ENCODE peak calls at places on chromosomes 16 and 17, in nine cellular contexts. K, S, G, T, R, H, F, L and Z are unnamed samples.

GRCh38 chr17:22694362-22695227 is 1002.3 kb downstream of the KCNJ18 start:
- DNase-seq in K (no peak), S (no peak), G (no peak), T (no peak), R (no peak), H (no peak), F (no peak), L (no peak), Z (no peak)

GRCh38 chr17:74972107-74972972 is at the start of gene HID1:
- DNase-seq in K (peak), S (no peak), G (peak), T (peak), R (no peak), H (no peak), F (no peak), L (peak), Z (no peak)

GRCh38 chr16:23121024-23121423 is 28.2 kb downstream of the USP31 start:
- DNase-seq in K (no peak), S (no peak), G (no peak), T (peak), R (peak), H (no peak), F (no peak), L (no peak), Z (no peak)

GRCh38 chr17:68834328-68834836 is 120.8 kb downstream of the ABCA8 start:
- DNase-seq in K (no peak), S (no peak), G (no peak), T (no peak), R (no peak), H (no peak), F (no peak), L (no peak), Z (no peak)

GRCh38 chr17:39619786-39620101 is 7.0 kb upstream of the PPP1R1B start:
- DNase-seq in K (no peak), S (no peak), G (no peak), T (no peak), R (no peak), H (no peak), F (no peak), L (no peak), Z (no peak)

GRCh38 chr17:17564323-17564722 is 27.2 kb downstream of the PEMT start:
- DNase-seq in K (no peak), S (no peak), G (no peak), T (no peak), R (no peak), H (no peak), F (no peak), L (no peak), Z (no peak)

GRCh38 chr17:11795906-11796305 is 197.6 kb downstream of the DNAH9 start:
- DNase-seq in K (no peak), S (no peak), G (no peak), T (no peak), R (no peak), H (no peak), F (no peak), L (no peak), Z (no peak)

GRCh38 chr17:49910094-49910857 is 58.7 kb upstream of the DLX4 start:
- DNase-seq in K (no peak), S (no peak), G (no peak), T (peak), R (peak), H (peak), F (no peak), L (no peak), Z (no peak)

GRCh38 chr17:82302498-82302963 is 14.9 kb downstream of the CD7 start:
- DNase-seq in K (no peak), S (no peak), G (peak), T (no peak), R (no peak), H (no peak), F (no peak), L (peak), Z (no peak)

GRCh38 chr16:69906838-69907301 is 44.3 kb upstream of the CLEC18A start:
- DNase-seq in K (no peak), S (peak), G (no peak), T (no peak), R (no peak), H (peak), F (peak), L (no peak), Z (peak)

GRCh38 chr17:2388705-2389099 is 12.2 kb downstream of the MNT start:
- DNase-seq in K (no peak), S (no peak), G (no peak), T (peak), R (no peak), H (no peak), F (no peak), L (peak), Z (no peak)

GRCh38 chr17:1762906-1763829 is 1.3 kb downstream of the SERPINF1 start:
- DNase-seq in K (peak), S (no peak), G (no peak), T (peak), R (no peak), H (peak), F (peak), L (no peak), Z (peak)

GRCh38 chr16:64470916-64471315 is 650.9 kb downstream of the CDH11 start:
- DNase-seq in K (no peak), S (no peak), G (no peak), T (no peak), R (no peak), H (peak), F (no peak), L (no peak), Z (no peak)

GRCh38 chr16:21184834-21185233 is 26.4 kb downstream of the LDAF1 start:
- DNase-seq in K (no peak), S (no peak), G (no peak), T (no peak), R (peak), H (no peak), F (no peak), L (no peak), Z (no peak)

GRCh38 chr17:82648761-82649474 is 674 bp upstream of the WDR45B start:
- DNase-seq in K (no peak), S (no peak), G (peak), T (peak), R (no peak), H (no peak), F (no peak), L (peak), Z (no peak)

DNA sequence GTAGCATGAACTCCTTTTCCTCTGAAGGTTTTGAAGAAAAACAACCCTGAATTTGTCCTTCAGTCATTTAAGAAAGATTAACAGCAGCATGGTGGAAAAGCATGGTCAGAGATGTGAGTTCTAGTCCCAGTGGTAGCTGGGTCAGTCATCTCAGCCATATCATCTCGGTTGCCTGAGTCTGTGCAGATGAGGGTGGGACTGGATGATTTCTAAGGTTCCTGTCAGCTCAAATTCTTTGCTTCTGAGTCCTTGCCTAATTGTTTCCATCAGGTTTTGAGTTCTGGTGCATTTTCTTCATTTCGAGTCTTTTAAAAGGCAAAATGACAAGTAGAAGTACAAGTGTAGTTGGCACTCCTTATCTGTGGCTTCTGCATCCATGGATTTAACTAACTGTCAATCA is 63.9 kb downstream of the TNRC6C start:
- DNase-seq in K (no peak), S (no peak), G (no peak), T (no peak), R (no peak), H (no peak), F (no peak), L (no peak), Z (no peak)
- TF ChIP-seq CTCF in K (no peak), S (no peak), G (no peak), T (no peak), R (no peak), H (no peak), F (no peak), L (no peak), Z (no peak)

DNA sequence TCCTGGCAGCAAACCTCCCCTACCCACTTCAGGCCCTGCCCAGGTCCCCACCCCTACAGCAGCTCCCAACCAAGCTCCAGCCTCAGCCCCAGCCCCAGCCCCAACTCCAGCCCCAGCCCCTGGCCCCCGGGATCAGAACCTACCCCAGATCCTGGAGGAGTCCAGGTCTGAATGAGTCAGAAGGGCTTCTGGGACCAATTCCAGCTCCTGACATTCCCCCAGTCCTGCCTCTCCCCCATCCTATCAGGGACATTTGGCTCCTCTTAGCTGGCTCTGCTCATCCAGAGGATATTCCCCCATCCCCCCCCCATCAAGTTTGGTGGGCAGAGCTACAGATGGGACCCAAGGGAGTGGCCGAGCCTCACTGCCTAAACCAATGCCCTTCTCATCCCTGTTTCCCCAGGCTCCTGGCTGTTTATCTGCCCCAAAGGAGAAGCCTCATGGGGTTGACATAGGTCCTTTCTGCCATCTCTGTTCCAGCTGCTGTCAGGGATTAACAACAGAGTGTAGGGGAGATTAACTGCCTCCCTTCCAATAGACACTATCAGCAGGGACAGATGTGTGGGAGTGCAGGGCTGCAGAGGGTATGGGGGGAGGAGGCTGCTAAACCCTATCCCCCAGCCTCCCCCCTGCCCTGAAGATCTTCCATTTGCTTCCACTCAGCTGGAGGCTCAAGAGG is 16.5 kb downstream of the CNTNAP1 start:
- DNase-seq in K (no peak), S (no peak), G (no peak), T (peak), R (no peak), H (peak), F (no peak), L (no peak), Z (peak)
- H3K4me3 ChIP-seq in K (no peak), S (no peak), G (no peak), T (no peak), R (no peak), H (no peak), F (no peak), L (no peak), Z (no peak)

GRCh38 chr16:10206865-10207264 is 24.6 kb upstream of the GRIN2A start:
- DNase-seq in K (no peak), S (no peak), G (no peak), T (no peak), R (peak), H (no peak), F (no peak), L (no peak), Z (no peak)

GRCh38 chr16:10200823-10201571 is 18.8 kb upstream of the GRIN2A start:
- DNase-seq in K (no peak), S (no peak), G (no peak), T (no peak), R (no peak), H (no peak), F (no peak), L (no peak), Z (no peak)

GRCh38 chr16:10205688-10206087 is 23.5 kb upstream of the GRIN2A start:
- DNase-seq in K (no peak), S (no peak), G (no peak), T (no peak), R (peak), H (no peak), F (no peak), L (no peak), Z (no peak)

GRCh38 chr16:10206215-10206614 is 24.0 kb upstream of the GRIN2A start:
- DNase-seq in K (no peak), S (no peak), G (no peak), T (no peak), R (peak), H (no peak), F (no peak), L (no peak), Z (no peak)

DNA sequence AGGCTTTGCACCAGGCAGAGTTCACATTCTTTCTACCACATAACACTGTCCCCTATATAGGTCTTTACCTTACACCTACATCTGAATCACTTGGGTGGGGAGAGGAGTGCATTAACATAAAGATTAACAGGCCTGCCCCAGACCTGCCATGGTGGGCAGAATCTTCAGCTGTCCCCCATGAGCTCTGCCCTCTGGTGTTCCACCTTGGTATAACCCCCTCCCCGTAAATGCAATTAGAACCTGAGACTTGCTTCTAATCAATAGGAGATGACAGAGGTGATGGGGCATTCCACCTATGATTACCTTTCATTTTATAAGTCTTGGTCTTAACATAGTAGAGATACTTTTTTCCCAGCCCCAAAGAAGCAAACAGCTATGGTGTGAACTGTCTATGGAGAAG is 20.4 kb upstream of the GRIN2A start:
- DNase-seq in K (no peak), S (no peak), G (no peak), T (no peak), R (no peak), H (no peak), F (no peak), L (no peak), Z (no peak)
- TF ChIP-seq CTCF in K (no peak), S (no peak), G (no peak), T (peak), R (no peak), H (no peak), F (no peak), L (no peak), Z (no peak)

DNA sequence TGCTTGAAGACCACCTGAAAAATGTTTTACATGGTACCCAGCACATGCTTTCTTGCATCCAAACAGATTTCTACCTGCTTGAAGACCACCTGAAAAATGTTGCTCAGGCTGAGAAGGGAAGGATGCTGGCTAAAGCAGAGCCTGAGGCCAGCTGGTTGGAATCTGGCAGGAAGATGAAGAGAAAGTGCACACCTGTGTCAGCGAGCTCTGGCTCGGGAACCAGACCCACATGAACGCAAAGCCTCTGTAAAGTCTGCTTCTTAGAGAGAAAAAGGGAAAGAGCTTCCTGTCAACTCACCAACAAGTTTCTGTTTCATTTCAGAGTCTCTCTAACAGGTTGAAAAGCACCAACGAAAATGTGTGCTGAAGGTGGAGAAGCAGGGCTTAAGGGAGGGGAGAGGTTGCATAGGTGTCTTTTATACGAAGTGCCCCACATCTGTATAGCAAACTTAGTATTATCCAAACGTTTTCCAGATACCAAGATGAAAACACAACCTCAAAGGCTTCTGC is 226.0 kb downstream of the TOX3 start:
- DNase-seq in K (no peak), S (no peak), G (no peak), T (no peak), R (no peak), H (no peak), F (no peak), L (no peak), Z (no peak)
- H3K4me3 ChIP-seq in K (no peak), S (no peak), G (no peak), T (no peak), R (no peak), H (no peak), F (no peak), L (no peak), Z (no peak)

GRCh38 chr16:9092963-9093477 is 1.6 kb downstream of the HAPSTR1 start:
- DNase-seq in K (peak), S (no peak), G (peak), T (peak), R (no peak), H (no peak), F (no peak), L (peak), Z (no peak)

GRCh38 chr16:9094008-9094846 is 2.8 kb downstream of the HAPSTR1 start:
- DNase-seq in K (no peak), S (no peak), G (no peak), T (no peak), R (peak), H (no peak), F (no peak), L (no peak), Z (no peak)

GRCh38 chr16:9090960-9091866 is at the start of gene HAPSTR1:
- DNase-seq in K (peak), S (peak), G (peak), T (peak), R (peak), H (peak), F (peak), L (peak), Z (peak)

GRCh38 chr16:9091867-9092281 is 430 bp downstream of the HAPSTR1 start:
- DNase-seq in K (peak), S (no peak), G (peak), T (no peak), R (peak), H (no peak), F (no peak), L (no peak), Z (peak)

GRCh38 chr16:9092282-9092962 is 978 bp downstream of the HAPSTR1 start:
- DNase-seq in K (peak), S (no peak), G (peak), T (peak), R (no peak), H (no peak), F (no peak), L (peak), Z (no peak)
- TF ChIP-seq CTCF in K (no peak), S (no peak), G (no peak), T (peak), R (no peak), H (no peak), F (no peak), L (no peak), Z (no peak)

DNA sequence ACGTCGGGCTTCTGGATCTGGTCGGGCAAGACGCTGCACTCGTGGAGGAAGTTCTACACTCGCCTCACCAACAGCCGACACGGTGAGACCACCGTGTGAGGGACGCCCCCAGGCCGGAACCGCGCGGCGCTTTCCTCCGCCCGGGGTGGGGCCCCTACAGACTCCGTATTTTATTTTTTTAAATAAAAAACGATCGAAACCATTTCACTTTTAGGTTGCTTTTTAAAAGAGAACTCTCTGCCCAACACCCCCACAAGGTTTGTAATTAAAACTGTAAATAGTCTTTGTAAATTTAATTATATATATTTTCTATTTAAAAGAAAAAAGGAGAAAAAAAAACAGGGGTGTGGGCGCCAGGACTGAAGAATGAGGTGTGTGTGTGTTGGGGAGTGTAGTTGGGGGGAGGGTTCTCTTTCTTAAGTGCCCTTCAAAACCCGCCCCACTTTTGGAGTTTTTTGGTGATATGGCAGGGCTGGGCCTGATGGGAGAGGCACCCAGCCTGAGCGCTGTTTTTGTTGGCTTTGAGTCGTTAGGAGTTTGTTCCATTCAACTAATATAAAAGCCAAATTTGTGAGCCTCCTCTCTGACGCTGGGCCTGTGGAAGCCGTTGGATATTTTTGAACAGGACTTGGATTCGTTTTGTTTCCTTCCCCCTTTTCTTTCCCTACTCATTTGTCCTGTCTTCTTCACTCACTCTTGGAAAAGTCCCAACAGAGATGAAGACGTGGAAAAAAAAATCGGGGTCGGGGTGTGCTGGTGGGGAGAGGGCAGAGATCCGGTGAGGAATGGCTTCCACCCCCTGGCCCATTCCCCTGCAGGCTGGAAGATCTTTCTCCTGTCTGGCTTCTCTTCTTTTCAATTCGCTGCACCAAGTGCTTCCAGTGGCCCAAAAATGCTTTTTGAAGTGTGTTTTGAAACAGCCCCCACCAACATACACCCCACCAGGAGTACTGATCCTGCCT is 2.3 kb downstream of the FZD2 start:
- DNase-seq in K (no peak), S (no peak), G (no peak), T (no peak), R (no peak), H (peak), F (no peak), L (no peak), Z (no peak)
- H3K4me3 ChIP-seq in K (no peak), S (peak), G (no peak), T (peak), R (no peak), H (peak), F (peak), L (peak), Z (peak)

DNA sequence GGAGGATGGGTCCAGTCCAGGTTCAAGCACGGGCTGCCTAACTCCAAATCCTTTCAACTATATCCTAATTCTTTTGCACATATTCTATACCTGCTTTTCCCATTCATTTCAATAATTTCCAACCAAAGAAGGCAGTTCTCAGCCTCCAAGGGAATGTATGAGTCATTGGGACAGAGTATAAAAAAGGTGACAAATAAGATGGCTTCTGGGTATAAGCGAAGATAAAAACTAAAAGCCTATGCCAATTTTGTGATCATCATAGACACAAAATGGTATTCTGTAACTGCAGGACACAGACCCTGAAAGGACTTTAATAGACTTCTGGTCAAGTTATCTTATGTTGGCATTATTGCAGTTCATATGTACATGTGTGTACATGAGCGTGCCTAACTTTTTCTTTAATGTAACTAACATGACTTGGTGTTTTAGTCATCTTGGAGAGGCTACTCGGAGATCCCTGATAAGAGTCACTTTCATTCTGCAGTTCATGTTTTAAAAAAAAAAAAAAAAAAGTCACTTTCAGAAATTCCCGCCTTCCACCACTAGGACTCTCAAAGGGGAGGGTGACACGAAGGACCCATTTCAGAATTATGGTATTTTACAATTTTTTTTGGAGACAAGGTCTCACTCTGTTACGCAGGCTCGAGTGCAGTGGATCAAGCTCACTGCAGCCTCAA is 17.3 kb downstream of the COG1 start:
- DNase-seq in K (no peak), S (no peak), G (no peak), T (no peak), R (no peak), H (no peak), F (no peak), L (no peak), Z (peak)
- TF ChIP-seq CTCF in K (no peak), S (peak), G (no peak), T (peak), R (peak), H (peak), F (peak), L (no peak), Z (peak)